ENCODE peak calls at places on chromosomes 6 and 20, in five cellular contexts. T is GM20000; X is activated naive CD4-positive, alpha-beta T cell; U is posterior cingulate gyrus; H is kidney tubule cell. P is an unnamed sample.

GRCh38 chr20:1374246-1374645 is 18.6 kb downstream of the FKBP1A start:
- DNase-seq in U (no peak), X (no peak), T (no peak), H (no peak), P (no peak)

GRCh38 chr20:46139243-46139889 is 21.3 kb downstream of the CD40 start:
- DNase-seq in H (no peak), T (no peak), X (no peak), U (no peak), P (no peak)

GRCh38 chr6:30238178-30238795 is 25.1 kb upstream of the TRIM26 start:
- DNase-seq in X (no peak), T (peak; percentile 46), U (peak; percentile 29), H (peak; percentile 6), P (no peak)

GRCh38 chr20:63044204-63044600 is 37.4 kb upstream of the BHLHE23 start:
- DNase-seq in X (no peak), H (no peak), T (no peak), U (no peak), P (no peak)

GRCh38 chr20:40754372-40754943 is 65.4 kb upstream of the MAFB start:
- DNase-seq in T (no peak), H (no peak), U (peak; percentile 25), X (no peak), P (no peak)

GRCh38 chr6:3356056-3356823 is 97.5 kb downstream of the PSMG4 start:
- DNase-seq in T (peak; percentile 85), H (peak; percentile 64), X (no peak), U (peak; percentile 52), P (peak; percentile 91)

GRCh38 chr6:156801712-156802111 is 24.5 kb downstream of the ARID1B start:
- DNase-seq in X (no peak), H (no peak), T (no peak), U (no peak), P (no peak)

GRCh38 chr6:71444222-71444621 is 155.6 kb downstream of the OGFRL1 start:
- DNase-seq in T (no peak), X (no peak), H (peak; percentile 66), U (no peak), P (peak; percentile 57)

GRCh38 chr6:63814459-63814858 is 178.9 kb downstream of the PHF3 start:
- DNase-seq in H (no peak), T (no peak), X (no peak), U (no peak), P (no peak)

GRCh38 chr6:126657556-126658129 is 317.7 kb downstream of the CENPW start:
- DNase-seq in U (no peak), H (peak; percentile 31), T (no peak), X (no peak), P (peak; percentile 10)

GRCh38 chr6:21749754-21750153 is 156.2 kb downstream of the SOX4 start:
- DNase-seq in X (no peak), T (no peak), H (no peak), U (no peak), P (no peak)

GRCh38 chr20:36875702-36876472 is at the start of gene TLDC2:
- DNase-seq in U (no peak), X (no peak), T (no peak), H (peak; percentile 71), P (peak; percentile 94)

GRCh38 chr20:1185781-1186334 is 1.1 kb upstream of the TMEM74B start:
- DNase-seq in T (peak; percentile 83), H (peak; percentile 62), U (peak; percentile 48), X (no peak), P (peak; percentile 32)

GRCh38 chr6:74222768-74223321 is 526.8 kb downstream of the CD109 start:
- DNase-seq in H (peak; percentile 29), X (no peak), U (no peak), T (no peak), P (no peak)

GRCh38 chr6:20399518-20399917 is 2.2 kb upstream of the E2F3 start:
- DNase-seq in T (no peak), X (no peak), U (no peak), H (no peak), P (no peak)

GRCh38 chr6:167711784-167712183 is 114.9 kb upstream of the AFDN start:
- DNase-seq in X (no peak), U (no peak), T (no peak), H (no peak), P (no peak)

GRCh38 chr20:52484438-52484837 is 292.9 kb upstream of the ZFP64 start:
- DNase-seq in X (no peak), T (no peak), H (peak; percentile 69), U (no peak), P (peak; percentile 82)

GRCh38 chr6:157317129-157317814 is 6.0 kb downstream of the TMEM242 start:
- DNase-seq in X (no peak), T (no peak), H (peak; percentile 88), U (peak; percentile 63), P (peak; percentile 77)

GRCh38 chr6:159109391-159109790 is 59.8 kb upstream of the FNDC1 start:
- DNase-seq in X (no peak), T (no peak), U (no peak), H (peak; percentile 30), P (no peak)

GRCh38 chr6:166488081-166488685 is 98.3 kb downstream of the RAMACL start:
- DNase-seq in T (peak; percentile 79), X (peak; percentile 23), H (no peak), U (no peak), P (no peak)

GRCh38 chr6:53476979-53477378 is 67.9 kb downstream of the GCLC start:
- DNase-seq in U (no peak), H (no peak), X (no peak), T (no peak), P (no peak)

GRCh38 chr20:8150591-8150990 is 18.5 kb downstream of the PLCB1 start:
- DNase-seq in H (no peak), X (no peak), T (no peak), U (no peak), P (no peak)

P was measured in Caki2.